ENCODE peak calls at places on chromosomes 1 and 21, in eight cellular contexts. Z is CD8-positive, alpha-beta memory T cell; O is HCT116; Y is neuronal stem cell; D is activated CD4-positive, alpha-beta T cell treated with anti-CD3 and anti-CD28 coated beads for 48 hours; F is activated T-helper 1 cell treated with anti-CD3 and anti-CD28 coated beads, Interleukin-12 subunit alpha, Interleukin-12 subunit beta, Interleukin-2, Interleukin-4 antibody, amounts not matched to agents 30 ng/mL and 10 ng/mL and 1 ng/mL, durations not matched to agents 14 hours and 24 hours and 36 hours; P is T-helper 2 cell; J is HL-60. K is an unnamed sample.

GRCh38 chr1:200179126-200179780 is 151.7 kb downstream of the NR5A2 start:
- DNase-seq in Z (no peak), J (no peak), D (no peak), F (no peak), P (no peak), Y (no peak), O (no peak), K (no peak)

GRCh38 chr1:242784074-242784473 is 259.6 kb upstream of the PLD5 start:
- DNase-seq in Z (no peak), Y (peak; percentile 14), F (no peak), D (no peak), P (no peak), J (no peak), O (no peak), K (no peak)

GRCh38 chr1:220410681-220411080 is 117.3 kb upstream of the MARK1 start:
- DNase-seq in O (no peak), P (no peak), Y (no peak), J (no peak), F (no peak), Z (no peak), D (no peak), K (no peak)

GRCh38 chr1:194194724-194195123 is 1008.3 kb upstream of the B3GALT2 start:
- DNase-seq in F (no peak), O (no peak), P (no peak), Z (no peak), D (no peak), J (no peak), Y (no peak), K (no peak)

GRCh38 chr1:56461158-56462127 is 117.9 kb downstream of the PLPP3 start:
- DNase-seq in Y (no peak), P (no peak), O (no peak), D (no peak), F (no peak), J (no peak), Z (no peak), K (no peak)

GRCh38 chr1:66022904-66023620 is 230.4 kb downstream of the PDE4B start:
- DNase-seq in O (no peak), F (no peak), J (no peak), P (no peak), Y (peak; percentile 15), Z (no peak), D (no peak), K (no peak)

GRCh38 chr1:19123837-19124236 is 86.2 kb downstream of the UBR4 start:
- DNase-seq in F (no peak), D (peak; percentile 31), O (no peak), Z (peak; percentile 17), P (peak; percentile 7), Y (no peak), J (peak; percentile 37), K (no peak)

GRCh38 chr1:235326719-235327558 is 1.0 kb downstream of the ARID4B start:
- DNase-seq in Y (peak; percentile 17), F (peak; percentile 62), D (peak; percentile 77), Z (peak; percentile 69), J (no peak), P (peak; percentile 63), O (no peak), K (peak; percentile 68)

GRCh38 chr1:60108223-60108622 is 34.7 kb upstream of the C1orf87 start:
- DNase-seq in F (no peak), J (no peak), Y (no peak), O (no peak), P (no peak), D (no peak), Z (no peak), K (no peak)

GRCh38 chr1:217647791-217648190 is 16.6 kb downstream of the SPATA17 start:
- DNase-seq in O (no peak), F (no peak), P (no peak), D (no peak), Z (no peak), Y (no peak), J (no peak), K (no peak)

GRCh38 chr1:1021860-1022259 is 1.9 kb downstream of the AGRN start:
- DNase-seq in J (no peak), D (no peak), Y (no peak), O (no peak), F (no peak), Z (no peak), P (no peak), K (no peak)

GRCh38 chr1:46333300-46334029 is 7.1 kb upstream of the NSUN4 start:
- DNase-seq in Y (no peak), D (no peak), J (no peak), F (no peak), O (peak; percentile 65), P (no peak), Z (no peak), K (no peak)

GRCh38 chr21:35896060-35896459 is 164.3 kb downstream of the SETD4 start:
- DNase-seq in J (no peak), D (no peak), P (no peak), O (no peak), Y (no peak), Z (no peak), F (no peak), K (no peak)

GRCh38 chr21:15289896-15290841 is 225.4 kb upstream of the NRIP1 start:
- DNase-seq in D (no peak), Y (peak; percentile 30), F (no peak), J (no peak), P (no peak), O (no peak), Z (no peak), K (no peak)

GRCh38 chr1:40634901-40635655 is 30.4 kb downstream of the RIMS3 start:
- DNase-seq in D (no peak), Z (no peak), J (no peak), O (no peak), P (no peak), Y (no peak), F (no peak), K (no peak)

GRCh38 chr1:2385606-2386280 is 5.6 kb downstream of the MORN1 start:
- DNase-seq in F (no peak), Y (no peak), Z (no peak), O (no peak), D (no peak), J (no peak), P (no peak), K (no peak)

GRCh38 chr1:95116666-95117206 is 419 bp upstream of the TLCD4 start:
- DNase-seq in Y (peak; percentile 53), Z (peak; percentile 8), D (peak; percentile 63), P (peak; percentile 28), O (peak; percentile 57), F (no peak), J (peak; percentile 25), K (peak; percentile 21)

GRCh38 chr1:38291906-38292521 is 245.4 kb upstream of the POU3F1 start:
- DNase-seq in P (no peak), F (no peak), Y (no peak), O (no peak), J (no peak), Z (no peak), D (no peak), K (no peak)

GRCh38 chr1:36109041-36109679 is 15.9 kb downstream of the COL8A2 start:
- DNase-seq in D (peak; percentile 50), O (no peak), Y (no peak), P (no peak), J (no peak), Z (peak; percentile 10), F (peak; percentile 19), K (peak; percentile 27)

GRCh38 chr1:61051455-61052392 is 30.6 kb upstream of the NFIA start:
- DNase-seq in J (no peak), P (no peak), Y (no peak), O (no peak), D (no peak), F (no peak), Z (no peak), K (no peak)

GRCh38 chr1:86866665-86867064 is 47.3 kb downstream of the SELENOF start:
- DNase-seq in O (no peak), Z (no peak), P (no peak), D (no peak), Y (no peak), F (no peak), J (no peak), K (no peak)

GRCh38 chr1:167763525-167764220 is 41.9 kb downstream of the MPZL1 start:
- DNase-seq in Z (no peak), O (no peak), J (peak; percentile 34), Y (no peak), F (no peak), D (no peak), P (no peak), K (no peak)

GRCh38 chr1:205451202-205451601 is 4.6 kb downstream of the BLACAT1 start:
- DNase-seq in F (no peak), P (no peak), O (no peak), D (no peak), Y (no peak), J (no peak), Z (no peak), K (no peak)

GRCh38 chr21:19807231-19807630 is 1191.0 kb upstream of the NCAM2 start:
- DNase-seq in Y (no peak), P (no peak), Z (no peak), O (no peak), D (no peak), J (no peak), F (no peak), K (no peak)

GRCh38 chr1:156281281-156282142 is 1.1 kb downstream of the SMG5 start:
- DNase-seq in Y (no peak), J (peak; percentile 35), F (no peak), D (peak; percentile 73), O (no peak), Z (no peak), P (no peak), K (peak; percentile 18)

GRCh38 chr1:59645893-59646292 is 168.9 kb upstream of the HOOK1 start:
- DNase-seq in Y (no peak), Z (no peak), F (no peak), J (no peak), D (no peak), P (no peak), O (no peak), K (no peak)

GRCh38 chr21:24514081-24514733 is 1093.1 kb downstream of the MRPL39 start:
- DNase-seq in Z (no peak), O (no peak), F (no peak), P (no peak), D (no peak), Y (no peak), J (no peak), K (no peak)

GRCh38 chr1:17155257-17155895 is 36.1 kb upstream of the PADI2 start:
- DNase-seq in J (no peak), O (no peak), F (no peak), P (no peak), Y (no peak), Z (no peak), D (no peak), K (no peak)

GRCh38 chr1:83889707-83890106 is 109.2 kb downstream of the TTLL7 start:
- DNase-seq in J (no peak), F (no peak), Y (no peak), O (no peak), D (no peak), Z (no peak), P (no peak), K (no peak)

GRCh38 chr1:183774938-183775337 is 30.0 kb upstream of the RGL1 start:
- DNase-seq in F (no peak), D (no peak), Z (no peak), J (no peak), Y (no peak), P (no peak), O (no peak), K (no peak)

GRCh38 chr1:24991242-24992037 is 61.4 kb upstream of the RUNX3 start:
- DNase-seq in F (no peak), O (no peak), J (no peak), Y (no peak), P (no peak), Z (no peak), D (peak; percentile 64), K (no peak)